ENCODE peak calls at places on chromosome 19, in eight cellular contexts. C, V, X, Z, H, A, W and J are unnamed samples.
A peak's percentile ranks its signal among the peaks of the same experiment; 100 is the strongest.

GRCh38 chr19:14916848-14917247 is 24.4 kb upstream of the OR7C2 start:
- DNase-seq in A (no peak), C (peak; percentile 36), W (peak; percentile 64), X (no peak), Z (no peak), V (no peak), H (no peak), J (no peak)

GRCh38 chr19:35870798-35871197 is 2.4 kb downstream of the APLP1 start:
- DNase-seq in W (no peak), H (no peak), Z (no peak), C (no peak), X (no peak), V (no peak), A (no peak), J (no peak)

GRCh38 chr19:16509141-16510061 is 13.2 kb downstream of the C19orf44 start:
- DNase-seq in X (peak; percentile 44), V (peak; percentile 44), H (no peak), C (peak; percentile 91), A (no peak), W (no peak), Z (peak; percentile 33), J (peak; percentile 80)

GRCh38 chr19:28425431-28425931 is 787.5 kb downstream of the UQCRFS1 start:
- DNase-seq in V (no peak), A (no peak), H (no peak), X (no peak), W (no peak), Z (peak; percentile 91), C (no peak), J (no peak)

GRCh38 chr19:55549500-55550320 is 4.4 kb upstream of the SBK3 start:
- DNase-seq in Z (peak; percentile 93), A (no peak), C (no peak), X (no peak), V (no peak), H (no peak), W (peak; percentile 81), J (no peak)

GRCh38 chr19:13093407-13094284 is 9.0 kb downstream of the LYL1 start:
- DNase-seq in X (peak; percentile 83), Z (peak; percentile 68), W (peak; percentile 95), H (peak; percentile 82), C (peak; percentile 82), V (peak; percentile 80), A (peak; percentile 70), J (peak; percentile 95)

GRCh38 chr19:41892173-41892902 is 9.4 kb downstream of the ARHGEF1 start:
- DNase-seq in C (no peak), X (no peak), V (no peak), H (no peak), W (no peak), A (no peak), Z (no peak), J (no peak)

GRCh38 chr19:10294368-10294697 is 4.6 kb downstream of the ICAM5 start:
- DNase-seq in C (no peak), X (no peak), Z (no peak), V (no peak), H (no peak), W (no peak), A (no peak), J (no peak)

GRCh38 chr19:29918891-29919290 is 23.1 kb upstream of the URI1 start:
- DNase-seq in H (no peak), C (no peak), A (no peak), W (no peak), V (peak; percentile 26), Z (no peak), X (no peak), J (no peak)

GRCh38 chr19:45442927-45443461 is 19.3 kb upstream of the ERCC1 start:
- DNase-seq in V (peak; percentile 60), Z (peak; percentile 16), W (peak; percentile 19), X (peak; percentile 46), A (peak; percentile 63), C (peak; percentile 60), H (peak; percentile 58), J (peak; percentile 90)

DNA sequence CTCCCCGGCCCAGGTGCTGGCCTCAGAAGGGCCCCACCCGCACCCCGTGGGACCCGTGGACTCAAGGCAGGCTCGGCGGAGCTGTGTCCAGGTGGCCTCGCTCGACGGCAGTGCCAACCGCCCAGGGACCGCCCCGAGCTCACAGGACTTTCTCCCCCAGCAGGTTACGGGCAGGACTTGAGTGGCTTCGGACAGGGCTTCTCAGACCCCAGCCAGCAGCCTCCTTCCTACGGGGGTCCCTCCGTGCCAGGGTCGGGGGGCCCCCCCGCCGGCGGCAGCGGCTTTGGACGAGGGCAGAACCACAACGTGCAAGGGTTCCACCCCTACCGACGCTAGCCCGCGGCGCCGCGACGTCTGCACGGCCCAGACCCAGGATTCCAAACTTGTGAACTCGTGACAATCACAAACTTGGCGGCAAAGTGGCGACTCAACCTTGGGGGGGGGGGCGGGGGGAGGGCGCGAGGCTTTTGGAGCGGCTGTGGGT is 3.6 kb upstream of the RPS15 start:
- DNase-seq in H (no peak), Z (no peak), X (no peak), W (no peak), A (peak; percentile 17), C (no peak), V (no peak), J (no peak)
- H3K36me3 ChIP-seq in H (peaks cover 3% of the 10 kb centered on the region), Z (peaks cover 5% of the 10 kb centered on the region), X (peaks cover 64% of the 10 kb centered on the region), W (peaks cover 4% of the 10 kb centered on the region), A (peaks cover 50% of the 10 kb centered on the region), C (no peaks in the 10 kb centered on the region), V (no peaks in the 10 kb centered on the region), J (peaks cover 55% of the 10 kb centered on the region)

GRCh38 chr19:2027361-2027760 is 11.8 kb upstream of the BTBD2 start:
- DNase-seq in W (peak; percentile 28), Z (peak; percentile 55), H (no peak), X (no peak), A (no peak), C (no peak), V (no peak), J (no peak)
- TF ChIP-seq CTCF in W (no peak), Z (no peak), H (no peak), X (no peak), A (no peak), C (no peak), V (peak; percentile 28), J (no peak)

GRCh38 chr19:46725859-46726393 is 9.0 kb upstream of the PRKD2 start:
- DNase-seq in C (no peak), A (no peak), H (no peak), W (no peak), Z (no peak), V (no peak), X (no peak), J (no peak)

GRCh38 chr19:46726551-46726950 is 9.6 kb upstream of the PRKD2 start:
- DNase-seq in X (no peak), A (no peak), V (no peak), Z (no peak), C (no peak), H (no peak), W (no peak), J (no peak)

GRCh38 chr19:46727757-46728156 is 10.8 kb upstream of the PRKD2 start:
- DNase-seq in V (no peak), W (no peak), C (no peak), Z (no peak), X (no peak), H (no peak), A (no peak), J (no peak)

GRCh38 chr19:46728208-46728607 is 11.3 kb upstream of the PRKD2 start:
- DNase-seq in V (peak; percentile 60), X (peak; percentile 60), W (no peak), A (no peak), C (no peak), Z (no peak), H (no peak), J (no peak)

GRCh38 chr19:46727036-46727501 is 10.2 kb upstream of the PRKD2 start:
- DNase-seq in Z (no peak), A (no peak), W (no peak), V (no peak), C (no peak), H (no peak), X (no peak), J (no peak)
- H3K4me1 ChIP-seq in Z (peaks cover 31% of the 10 kb centered on the region), A (no peaks in the 10 kb centered on the region), W (peaks cover 19% of the 10 kb centered on the region), V (peaks cover 44% of the 10 kb centered on the region), C (peaks cover 15% of the 10 kb centered on the region), H (no peaks in the 10 kb centered on the region), X (peaks cover 48% of the 10 kb centered on the region), J (peaks cover 35% of the 10 kb centered on the region)

DNA sequence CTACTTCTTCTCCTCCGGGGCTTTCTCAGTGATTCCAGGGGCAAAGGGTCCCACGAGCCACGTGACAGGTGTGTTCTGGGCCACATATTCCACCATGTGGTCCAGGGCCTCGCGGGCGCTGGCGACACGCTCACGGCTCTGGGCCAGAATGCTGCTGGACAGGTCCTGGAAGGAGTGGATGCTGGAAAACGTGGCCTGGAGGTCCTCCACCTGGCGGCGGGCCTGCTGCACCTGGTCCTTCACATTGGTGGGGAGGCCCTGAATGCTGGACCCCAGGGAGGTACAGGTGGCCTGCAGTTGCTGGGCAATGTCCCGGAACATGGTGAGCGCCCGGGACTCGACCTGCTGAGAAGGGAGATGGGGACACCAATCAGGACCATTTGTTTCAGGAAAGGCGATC is 7.7 kb upstream of the TICAM1 start:
- DNase-seq in W (no peak), A (no peak), C (no peak), V (no peak), Z (no peak), H (no peak), X (no peak), J (no peak)
- H3K36me3 ChIP-seq in W (peaks cover 29% of the 10 kb centered on the region), A (peaks cover 9% of the 10 kb centered on the region), C (no peaks in the 10 kb centered on the region), V (no peaks in the 10 kb centered on the region), Z (peaks cover 26% of the 10 kb centered on the region), H (peaks cover 7% of the 10 kb centered on the region), X (peaks cover 37% of the 10 kb centered on the region), J (peaks cover 43% of the 10 kb centered on the region)

DNA sequence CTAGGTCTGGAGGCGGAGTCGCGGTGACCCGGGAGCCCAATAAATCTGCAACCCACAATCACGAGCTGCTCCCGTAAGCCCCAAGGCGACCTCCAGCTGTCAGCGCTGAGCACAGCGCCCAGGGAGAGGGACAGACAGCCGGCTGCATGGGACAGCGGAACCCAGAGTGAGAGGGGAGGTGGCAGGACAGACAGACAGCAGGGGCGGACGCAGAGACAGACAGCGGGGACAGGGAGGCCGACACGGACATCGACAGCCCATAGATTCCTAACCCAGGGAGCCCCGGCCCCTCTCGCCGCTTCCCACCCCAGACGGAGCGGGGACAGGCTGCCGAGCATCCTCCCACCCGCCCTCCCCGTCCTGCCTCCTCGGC is at the start of gene SLC5A5:
- DNase-seq in Z (no peak), A (no peak), H (no peak), C (no peak), V (no peak), W (peak; percentile 16), X (no peak), J (no peak)
- TF ChIP-seq CTCF in Z (no peak), A (no peak), H (no peak), C (no peak), V (no peak), W (no peak), X (no peak), J (no peak)

GRCh38 chr19:19416280-19416679 is 10.8 kb downstream of the GATAD2A start:
- DNase-seq in C (no peak), H (no peak), Z (no peak), X (no peak), A (no peak), W (no peak), V (no peak), J (no peak)
- H3K4me1 ChIP-seq in C (peaks cover 31% of the 10 kb centered on the region), H (peaks cover 21% of the 10 kb centered on the region), Z (peaks cover 5% of the 10 kb centered on the region), X (peaks cover 63% of the 10 kb centered on the region), A (no peaks in the 10 kb centered on the region), W (no peaks in the 10 kb centered on the region), V (peaks cover 47% of the 10 kb centered on the region), J (no peaks in the 10 kb centered on the region)